ENCODE peak calls at places on chromosomes 5 and 9, in nine cellular contexts. E is Caco-2; F is stimulated activated CD4-positive, alpha-beta T cell treated with anti-CD3 and anti-CD28 coated beads, Interleukin-4, amount 100 ng/mL, for 4 hours; G is AML-193; N is ovary; A is neuronal stem cell; M is H9; L is AG08396; U is HAP-1. S is an unnamed sample.

GRCh38 chr5:4295663-4296339 is 700.2 kb downstream of the IRX1 start:
- DNase-seq in L (no peak), U (peak), F (no peak), G (no peak), E (no peak), N (no peak), M (peak), A (peak), S (peak)

GRCh38 chr5:157563373-157564148 is 12.0 kb downstream of the ADAM19 start:
- DNase-seq in E (no peak), M (no peak), N (peak), F (no peak), U (no peak), G (no peak), L (peak), A (no peak), S (no peak)

GRCh38 chr9:121405899-121406298 is 35.8 kb upstream of the STOM start:
- DNase-seq in A (no peak), N (no peak), F (no peak), U (no peak), E (no peak), M (no peak), L (no peak), G (no peak), S (no peak)

GRCh38 chr9:123860603-123861002 is 69.3 kb downstream of the DENND1A start:
- DNase-seq in E (no peak), N (no peak), L (no peak), F (no peak), M (no peak), G (no peak), U (peak), A (no peak), S (peak)

GRCh38 chr5:33894566-33894965 is 2.8 kb upstream of the ADAMTS12 start:
- DNase-seq in F (no peak), E (no peak), N (no peak), U (no peak), L (peak), A (no peak), M (no peak), G (no peak), S (no peak)

GRCh38 chr5:103645816-103646215 is 83.2 kb upstream of the NUDT12 start:
- DNase-seq in U (peak), E (no peak), A (no peak), N (no peak), F (no peak), L (no peak), G (no peak), M (no peak), S (no peak)

GRCh38 chr5:149018909-149019443 is 43.9 kb downstream of the SH3TC2 start:
- DNase-seq in F (no peak), N (no peak), G (no peak), E (no peak), A (no peak), U (no peak), M (no peak), L (no peak), S (no peak)

GRCh38 chr9:114894801-114895433 is 35.5 kb downstream of the TNFSF8 start:
- DNase-seq in M (peak), A (no peak), L (peak), U (no peak), F (no peak), E (no peak), N (no peak), G (peak), S (no peak)

GRCh38 chr9:105405514-105406131 is 42.2 kb upstream of the FSD1L start:
- DNase-seq in G (peak), U (no peak), E (no peak), L (no peak), M (no peak), F (peak), N (no peak), A (no peak), S (peak)

GRCh38 chr9:10678010-10678409 is 65.2 kb upstream of the PTPRD start:
- DNase-seq in U (no peak), A (no peak), G (no peak), F (no peak), M (no peak), E (no peak), N (no peak), L (no peak), S (no peak)

S was measured in neural progenitor cell.